ENCODE peak calls at places on chromosomes 16 and 17, in ten cellular contexts. Z, D, L, K, X, A, B, Y, G and S are unnamed samples. For H3K4me1, the result is how much of the 10 kb centered on the place peaks cover.

GRCh38 chr16:80319181-80319580 is 221.6 kb upstream of the DYNLRB2 start:
- DNase-seq in Z (no peak), D (no peak), L (no peak), K (no peak), X (no peak), A (no peak), B (no peak), Y (no peak), G (no peak), S (no peak)

GRCh38 chr16:27174007-27174406 is 29.3 kb upstream of the KDM8 start:
- DNase-seq in Z (no peak), D (no peak), L (no peak), K (no peak), X (no peak), A (no peak), B (no peak), Y (no peak), G (no peak), S (peak)

GRCh38 chr16:2027024-2028010 is 615 bp downstream of the NHERF2 start:
- DNase-seq in Z (no peak), D (no peak), L (no peak), K (no peak), X (peak), A (no peak), B (peak), Y (no peak), G (peak), S (no peak)

GRCh38 chr17:732788-733720 is 658 bp downstream of the TLCD3A start:
- DNase-seq in Z (peak), D (peak), L (no peak), K (no peak), X (peak), A (peak), B (peak), Y (no peak), G (peak), S (peak)

GRCh38 chr17:46870116-46870803 is 18.9 kb downstream of the WNT9B start:
- DNase-seq in Z (peak), D (no peak), L (no peak), K (no peak), X (no peak), A (peak), B (peak), Y (no peak), G (no peak), S (no peak)

GRCh38 chr17:73476890-73477350 is 165.1 kb upstream of the CDC42EP4 start:
- DNase-seq in Z (no peak), D (peak), L (no peak), K (no peak), X (no peak), A (no peak), B (no peak), Y (no peak), G (no peak), S (no peak)

GRCh38 chr16:88995746-88996535 is 18.9 kb upstream of the CBFA2T3 start:
- DNase-seq in Z (no peak), D (no peak), L (no peak), K (no peak), X (no peak), A (no peak), B (no peak), Y (no peak), G (no peak), S (no peak)

GRCh38 chr17:19510903-19511302 is 22.8 kb upstream of the SLC47A1 start:
- DNase-seq in Z (no peak), D (no peak), L (no peak), K (peak), X (no peak), A (no peak), B (no peak), Y (no peak), G (no peak), S (no peak)

GRCh38 chr17:38676706-38677504 is 2.1 kb upstream of the EPOP start:
- DNase-seq in Z (peak), D (peak), L (peak), K (peak), X (peak), A (peak), B (peak), Y (peak), G (peak), S (peak)

GRCh38 chr16:64459821-64460220 is 662.0 kb downstream of the CDH11 start:
- DNase-seq in Z (no peak), D (no peak), L (no peak), K (peak), X (peak), A (peak), B (no peak), Y (no peak), G (peak), S (no peak)

GRCh38 chr17:65434251-65434650 is 127.2 kb downstream of the AXIN2 start:
- DNase-seq in Z (no peak), D (no peak), L (no peak), K (no peak), X (no peak), A (no peak), B (no peak), Y (no peak), G (peak), S (no peak)

GRCh38 chr17:5661486-5662125 is 77.3 kb upstream of the NLRP1 start:
- DNase-seq in Z (no peak), D (no peak), L (no peak), K (no peak), X (no peak), A (no peak), B (no peak), Y (no peak), G (no peak), S (no peak)

GRCh38 chr17:75575728-75576127 is 11.9 kb upstream of the MYO15B start:
- DNase-seq in Z (no peak), D (no peak), L (no peak), K (no peak), X (no peak), A (no peak), B (no peak), Y (no peak), G (no peak), S (no peak)

GRCh38 chr17:64264891-64265290 is 1.8 kb upstream of the TEX2 start:
- DNase-seq in Z (no peak), D (no peak), L (no peak), K (no peak), X (no peak), A (no peak), B (no peak), Y (no peak), G (no peak), S (no peak)

GRCh38 chr17:51165680-51166197 is 472 bp upstream of the NME2 start:
- DNase-seq in Z (no peak), D (no peak), L (no peak), K (no peak), X (peak), A (peak), B (no peak), Y (no peak), G (no peak), S (no peak)

GRCh38 chr17:492015-492399 is 139.4 kb upstream of the RPH3AL start:
- DNase-seq in Z (no peak), D (no peak), L (no peak), K (no peak), X (no peak), A (no peak), B (no peak), Y (no peak), G (no peak), S (no peak)

GRCh38 chr16:4290236-4290830 is 17.5 kb upstream of the TFAP4 start:
- DNase-seq in Z (no peak), D (no peak), L (no peak), K (no peak), X (peak), A (no peak), B (peak), Y (no peak), G (peak), S (no peak)

GRCh38 chr16:88437367-88437964 is 15.6 kb upstream of the ZFPM1 start:
- DNase-seq in Z (peak), D (peak), L (no peak), K (peak), X (peak), A (peak), B (peak), Y (peak), G (peak), S (no peak)

GRCh38 chr16:2160915-2161551 is 5.5 kb downstream of the TRAF7 start:
- DNase-seq in Z (no peak), D (peak), L (no peak), K (peak), X (peak), A (peak), B (no peak), Y (no peak), G (peak), S (no peak)

GRCh38 chr16:29653436-29653835 is 9.6 kb upstream of the SPN start:
- DNase-seq in Z (no peak), D (no peak), L (no peak), K (no peak), X (no peak), A (no peak), B (no peak), Y (no peak), G (no peak), S (no peak)

GRCh38 chr16:75106351-75107274 is 10.0 kb downstream of the LDHD start:
- DNase-seq in Z (no peak), D (no peak), L (no peak), K (no peak), X (no peak), A (no peak), B (no peak), Y (no peak), G (no peak), S (no peak)

GRCh38 chr17:1203111-1203966 is 23.6 kb upstream of the ABR start:
- DNase-seq in Z (peak), D (peak), L (no peak), K (peak), X (peak), A (peak), B (peak), Y (no peak), G (peak), S (peak)

GRCh38 chr17:27419156-27419555 is 37.1 kb upstream of the KSR1 start:
- DNase-seq in Z (no peak), D (no peak), L (no peak), K (no peak), X (no peak), A (no peak), B (no peak), Y (no peak), G (no peak), S (no peak)

GRCh38 chr17:41326173-41327145 is 10.9 kb upstream of the KRTAP17-1 start:
- DNase-seq in Z (no peak), D (no peak), L (no peak), K (no peak), X (no peak), A (no peak), B (no peak), Y (no peak), G (no peak), S (no peak)

GRCh38 chr16:76428858-76429257 is 151.7 kb downstream of the CNTNAP4 start:
- DNase-seq in Z (peak), D (no peak), L (no peak), K (no peak), X (no peak), A (no peak), B (peak), Y (no peak), G (peak), S (no peak)

GRCh38 chr16:80705596-80705995 is 98.8 kb downstream of the CDYL2 start:
- DNase-seq in Z (no peak), D (no peak), L (no peak), K (no peak), X (no peak), A (no peak), B (no peak), Y (no peak), G (no peak), S (peak)

GRCh38 chr17:37312137-37312923 is 63.5 kb upstream of the C17orf78 start:
- DNase-seq in Z (no peak), D (no peak), L (no peak), K (no peak), X (no peak), A (no peak), B (no peak), Y (no peak), G (no peak), S (no peak)

GRCh38 chr17:16922386-16923096 is 49.4 kb downstream of the TNFRSF13B start:
- DNase-seq in Z (no peak), D (no peak), L (no peak), K (no peak), X (peak), A (no peak), B (peak), Y (no peak), G (no peak), S (no peak)

GRCh38 chr17:80339118-80339517 is 75.8 kb upstream of the ENDOV start:
- DNase-seq in Z (no peak), D (no peak), L (no peak), K (no peak), X (no peak), A (no peak), B (no peak), Y (no peak), G (no peak), S (no peak)

GRCh38 chr16:10616744-10617640 is 36.6 kb upstream of the EMP2 start:
- DNase-seq in Z (no peak), D (peak), L (no peak), K (peak), X (peak), A (peak), B (peak), Y (no peak), G (peak), S (peak)

GRCh38 chr16:73190688-73191087 is 142.8 kb upstream of the ZFHX3 start:
- DNase-seq in Z (no peak), D (no peak), L (no peak), K (no peak), X (no peak), A (no peak), B (no peak), Y (no peak), G (no peak), S (no peak)

GRCh38 chr16:70703041-70703834 is 17.4 kb upstream of the MTSS2 start:
- DNase-seq in Z (no peak), D (peak), L (no peak), K (peak), X (peak), A (no peak), B (no peak), Y (no peak), G (peak), S (peak)

GRCh38 chr16:53061701-53062159 is 6.9 kb downstream of the CHD9 start:
- DNase-seq in Z (no peak), D (peak), L (no peak), K (no peak), X (no peak), A (peak), B (no peak), Y (no peak), G (no peak), S (no peak)

GRCh38 chr17:80526116-80526910 is 18.3 kb upstream of the RPTOR start:
- DNase-seq in Z (no peak), D (no peak), L (no peak), K (no peak), X (no peak), A (no peak), B (no peak), Y (no peak), G (no peak), S (no peak)

GRCh38 chr17:14305785-14306496 is 5.1 kb downstream of the HS3ST3B1 start:
- DNase-seq in Z (no peak), D (no peak), L (no peak), K (no peak), X (no peak), A (no peak), B (no peak), Y (no peak), G (no peak), S (no peak)
- H3K4me1 ChIP-seq in Z (under half), D (half or more), L (under half), K (under half), X (under half), A (under half), B (under half), Y (under half), G (under half), S (under half)

DNA sequence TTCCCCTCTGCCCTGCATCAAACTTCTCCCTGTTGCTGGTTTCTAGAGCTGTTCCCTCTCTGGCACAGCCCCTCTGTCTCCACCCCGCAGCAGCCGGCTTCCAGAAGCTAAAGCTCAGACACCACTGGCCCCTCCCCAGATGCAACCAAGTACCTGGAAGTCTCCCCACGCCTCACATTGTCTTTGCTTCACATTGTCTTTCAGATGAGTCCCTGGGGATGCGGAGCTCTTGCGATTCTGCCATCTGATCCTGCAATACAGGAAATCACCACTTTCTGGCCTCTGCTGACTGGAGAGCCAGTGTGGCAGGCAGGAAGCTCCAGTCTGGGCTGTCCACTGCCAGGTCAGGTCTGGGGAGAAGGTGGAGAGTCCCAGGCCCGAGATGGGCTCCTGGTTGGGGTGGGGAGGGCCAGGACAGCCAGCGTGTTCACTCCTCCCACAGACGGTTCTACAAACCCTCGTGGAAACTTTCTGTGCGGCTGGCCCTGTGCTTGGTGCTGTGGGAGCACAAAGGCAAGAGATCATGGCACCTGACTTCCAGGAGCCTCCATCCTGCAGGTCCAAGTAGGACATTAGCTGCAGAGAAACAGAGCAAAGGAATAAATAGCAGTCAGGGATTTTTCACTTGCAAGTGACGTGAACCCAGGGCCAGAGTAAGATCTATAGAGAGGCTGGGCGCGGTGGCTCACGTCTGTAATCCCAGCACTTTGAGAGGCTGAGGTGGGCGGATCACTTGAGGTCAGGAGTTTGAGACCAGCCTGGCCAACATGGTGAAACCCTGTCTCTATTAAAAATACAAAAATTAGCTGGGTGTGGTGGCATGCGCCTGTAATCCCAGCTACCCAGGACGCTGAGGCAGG is 47.9 kb upstream of the MAP3K14 start:
- DNase-seq in Z (no peak), D (no peak), L (no peak), K (no peak), X (peak), A (no peak), B (peak), Y (peak), G (peak), S (no peak)
- TF ChIP-seq CTCF in Z (no peak), D (no peak), L (no peak), K (no peak), X (no peak), A (no peak), B (no peak), Y (peak), G (no peak), S (no peak)

DNA sequence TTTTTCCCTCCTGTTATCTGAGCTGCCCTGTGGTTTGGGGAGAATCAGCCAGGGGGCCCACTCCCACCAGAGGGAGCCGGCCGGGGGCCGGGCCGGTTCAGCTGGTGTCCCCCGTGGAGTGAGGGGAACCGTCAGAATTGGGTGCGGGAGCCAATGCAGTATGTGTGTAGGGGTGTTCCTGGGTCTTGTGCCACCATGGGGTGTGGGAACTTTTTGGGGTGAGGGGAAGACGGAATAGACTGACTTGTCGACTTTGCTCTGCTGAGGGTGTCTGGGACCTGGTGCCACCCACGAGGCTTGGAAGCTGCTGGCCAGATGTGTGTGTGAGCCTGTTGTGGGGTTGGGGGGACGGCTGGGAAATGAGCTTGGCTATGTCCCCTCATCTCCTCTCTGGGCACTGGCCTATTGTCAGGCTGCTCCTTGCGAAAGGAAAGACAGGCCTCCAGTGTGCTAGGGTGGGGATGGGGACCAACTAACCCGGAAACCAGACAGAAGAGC is 9.9 kb downstream of the RARA start:
- DNase-seq in Z (no peak), D (peak), L (no peak), K (peak), X (no peak), A (no peak), B (no peak), Y (no peak), G (no peak), S (no peak)
- H3K27ac ChIP-seq in Z (peak), D (peak), L (peak), K (peak), X (peak), A (peak), B (peak), Y (no peak), G (no peak), S (peak)

DNA sequence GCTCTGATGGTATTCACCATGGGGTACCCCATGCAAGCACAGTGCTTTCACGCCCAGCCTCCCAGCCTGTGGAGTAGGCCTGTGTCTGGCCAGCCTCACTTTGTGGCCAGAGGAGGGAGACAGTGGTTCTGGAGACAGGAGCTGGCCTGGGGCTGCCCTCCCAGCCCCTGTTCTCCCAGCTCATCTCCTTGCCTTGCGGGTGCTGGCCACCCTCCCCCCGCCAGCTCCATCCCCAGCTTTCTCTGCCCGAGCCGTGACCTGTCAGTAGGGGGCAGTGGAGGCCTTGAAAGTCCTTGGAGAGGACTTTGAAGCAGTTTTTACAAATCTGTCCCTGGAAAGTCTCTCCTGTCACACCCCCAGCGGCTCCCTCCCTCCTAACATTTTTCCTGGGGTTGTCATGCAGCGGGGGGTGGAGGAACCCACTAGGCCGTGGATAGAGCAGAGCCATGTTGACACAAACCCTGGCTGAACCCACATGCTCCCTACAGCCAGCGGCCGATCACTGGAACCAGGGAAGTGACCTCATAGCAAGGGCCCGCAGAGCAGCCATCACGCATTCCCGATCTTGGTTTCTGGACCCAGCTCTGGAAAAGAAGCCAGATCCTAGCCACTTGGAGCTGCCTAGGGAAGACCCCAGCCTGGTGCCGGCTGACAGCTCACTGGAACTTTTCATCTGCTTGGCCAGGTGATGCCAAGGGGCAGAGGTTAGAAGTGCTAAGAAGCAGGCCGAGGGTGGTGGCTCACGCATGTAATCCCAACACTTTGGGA is 289.4 kb downstream of the SEC14L1 start:
- DNase-seq in Z (peak), D (peak), L (no peak), K (peak), X (peak), A (peak), B (peak), Y (peak), G (peak), S (peak)
- H3K4me1 ChIP-seq in Z (half or more), D (half or more), L (half or more), K (half or more), X (half or more), A (half or more), B (half or more), Y (under half), G (half or more), S (under half)